ENCODE peak calls at places on chromosomes 1 and 21, in ten cellular contexts. M, N, O, W, D, B, G, H, S and K are unnamed samples.

GRCh38 chr1:226126824-226127591 is 59.5 kb downstream of the ACBD3 start:
- DNase-seq in B (no peak), H (no peak), W (no peak), N (no peak), M (no peak), O (no peak), D (no peak), S (no peak), G (no peak), K (no peak)

GRCh38 chr1:93681549-93682412 is at the start of gene BCAR3:
- DNase-seq in B (no peak), H (no peak), O (no peak), D (peak), N (peak), S (no peak), W (peak), G (no peak), M (no peak), K (peak)

GRCh38 chr1:71093938-71094337 is 13.1 kb upstream of the ZRANB2 start:
- DNase-seq in B (no peak), W (no peak), O (no peak), M (no peak), N (no peak), G (no peak), D (no peak), H (no peak), S (peak), K (peak)

GRCh38 chr1:52915211-52915854 is 6.2 kb downstream of the ECHDC2 start:
- DNase-seq in M (no peak), D (no peak), G (no peak), B (no peak), W (no peak), N (no peak), O (no peak), H (no peak), S (no peak), K (no peak)

GRCh38 chr1:72037745-72038343 is 244.5 kb downstream of the NEGR1 start:
- DNase-seq in B (peak), M (no peak), W (no peak), G (no peak), D (no peak), S (peak), N (no peak), H (no peak), O (no peak), K (peak)

GRCh38 chr1:246875041-246876026 is 56.4 kb downstream of the AHCTF1 start:
- DNase-seq in N (no peak), D (no peak), H (no peak), S (peak), W (no peak), B (no peak), G (no peak), M (no peak), O (no peak), K (no peak)

GRCh38 chr1:59025201-59025600 is 241.4 kb upstream of the JUN start:
- DNase-seq in S (no peak), G (no peak), N (no peak), O (no peak), M (no peak), D (no peak), W (no peak), H (no peak), B (no peak), K (no peak)

GRCh38 chr1:22402336-22403053 is 49.2 kb upstream of the ZBTB40 start:
- DNase-seq in O (no peak), D (no peak), B (no peak), S (no peak), W (no peak), G (no peak), H (no peak), M (no peak), N (no peak), K (no peak)

GRCh38 chr1:179955731-179956130 is 1.1 kb downstream of the CEP350 start:
- DNase-seq in S (no peak), G (no peak), D (no peak), B (no peak), H (no peak), W (no peak), O (no peak), M (no peak), N (no peak), K (no peak)

GRCh38 chr1:20466231-20466630 is 19.8 kb downstream of the CAMK2N1 start:
- DNase-seq in B (no peak), G (no peak), M (no peak), H (no peak), W (no peak), O (no peak), D (peak), S (no peak), N (no peak), K (no peak)

GRCh38 chr1:235402457-235403200 is 35.4 kb downstream of the TBCE start:
- DNase-seq in W (no peak), H (no peak), N (no peak), D (no peak), M (no peak), O (no peak), G (no peak), S (peak), B (no peak), K (no peak)

GRCh38 chr1:17347769-17348592 is 24.0 kb upstream of the PADI6 start:
- DNase-seq in H (no peak), M (no peak), N (no peak), O (no peak), B (no peak), D (no peak), G (no peak), W (no peak), S (peak), K (no peak)

GRCh38 chr21:35189077-35189863 is 140.2 kb upstream of the RUNX1 start:
- DNase-seq in N (no peak), D (peak), H (no peak), G (no peak), W (no peak), S (no peak), B (no peak), M (no peak), O (no peak), K (no peak)

GRCh38 chr1:203867816-203868215 is 6.4 kb downstream of the SNRPE start:
- DNase-seq in M (no peak), D (no peak), H (no peak), N (no peak), S (no peak), O (no peak), W (no peak), B (no peak), G (no peak), K (no peak)

GRCh38 chr1:32199717-32200072 is 700 bp upstream of the CCDC28B start:
- DNase-seq in O (no peak), S (no peak), W (no peak), H (no peak), G (no peak), B (no peak), D (peak), N (peak), M (no peak), K (peak)